ENCODE peak calls at places on chromosomes 4 and X, in seven cellular contexts. V is stimulated activated naive CD8-positive, alpha-beta T cell treated with anti-CD3 and anti-CD28 coated beads, Interleukin-15, Interleukin-2, amounts not matched to agents 100 U/mL and 50 U/mL, for 24 hours; H is fibroblast of lung; C is C1 segment of cervical spinal cord; K is cardiac fibroblast; A is COR-L47; X is CD4-positive, alpha-beta T cell. W is an unnamed sample.

GRCh38 chr4:55356991-55357461 is 11.0 kb downstream of the SRD5A3 start:
- DNase-seq in V (no peak), H (peak), C (no peak), K (peak), A (no peak), X (no peak), W (no peak)

GRCh38 chrX:80799616-80800015 is 10.1 kb downstream of the BRWD3 start:
- DNase-seq in V (no peak), H (no peak), C (no peak), K (no peak), A (no peak), X (no peak), W (no peak)

GRCh38 chrX:72025236-72025770 is 106.4 kb downstream of the RTL5 start:
- DNase-seq in V (no peak), H (no peak), C (no peak), K (no peak), A (no peak), X (no peak), W (no peak)

GRCh38 chrX:5474282-5474681 is 754.4 kb downstream of the NLGN4X start:
- DNase-seq in V (no peak), H (no peak), C (no peak), K (no peak), A (no peak), X (no peak), W (no peak)

GRCh38 chr4:133467290-133467947 is 318.3 kb downstream of the PCDH10 start:
- DNase-seq in V (no peak), H (no peak), C (no peak), K (no peak), A (no peak), X (no peak), W (no peak)

GRCh38 chrX:96387801-96388200 is 296.8 kb upstream of the DIAPH2 start:
- DNase-seq in V (no peak), H (no peak), C (no peak), K (no peak), A (no peak), X (no peak), W (no peak)

GRCh38 chr4:185318679-185319078 is 77.0 kb downstream of the LRP2BP start:
- DNase-seq in V (no peak), H (peak), C (no peak), K (peak), A (peak), X (no peak), W (no peak)

GRCh38 chr4:21802406-21802805 is 146.2 kb downstream of the KCNIP4 start:
- DNase-seq in V (no peak), H (peak), C (no peak), K (peak), A (no peak), X (no peak), W (no peak)

GRCh38 chr4:189792819-189793618 is 147.7 kb upstream of the FRG1 start:
- DNase-seq in V (peak), H (peak), C (peak), K (peak), A (peak), X (peak), W (peak)

GRCh38 chr4:141107927-141108326 is 25.3 kb downstream of the RNF150 start:
- DNase-seq in V (no peak), H (no peak), C (no peak), K (no peak), A (no peak), X (no peak), W (no peak)

GRCh38 chr4:165184220-165184619 is 23.1 kb upstream of the KLHL2 start:
- DNase-seq in V (no peak), H (no peak), C (no peak), K (no peak), A (no peak), X (no peak), W (no peak)

GRCh38 chr4:117965608-117966007 is 68.7 kb upstream of the NDST3 start:
- DNase-seq in V (no peak), H (no peak), C (no peak), K (no peak), A (no peak), X (no peak), W (peak)

GRCh38 chr4:54525602-54526001 is 132.2 kb upstream of the KIT start:
- DNase-seq in V (no peak), H (peak), C (no peak), K (peak), A (no peak), X (no peak), W (no peak)

GRCh38 chr4:101644516-101644915 is 146.0 kb upstream of the BANK1 start:
- DNase-seq in V (no peak), H (no peak), C (no peak), K (no peak), A (no peak), X (no peak), W (no peak)

GRCh38 chr4:67531349-67531748 is 14.0 kb downstream of the CENPC start:
- DNase-seq in V (no peak), H (no peak), C (no peak), K (no peak), A (peak), X (no peak), W (no peak)

GRCh38 chr4:108369035-108369655 is 200.4 kb upstream of the LEF1 start:
- DNase-seq in V (no peak), H (no peak), C (no peak), K (no peak), A (no peak), X (no peak), W (no peak)

GRCh38 chrX:38095971-38096529 is 89.7 kb downstream of the SYTL5 start:
- DNase-seq in V (no peak), H (peak), C (no peak), K (peak), A (no peak), X (no peak), W (no peak)

GRCh38 chr4:169268951-169269781 is 1.6 kb downstream of the SH3RF1 start:
- DNase-seq in V (no peak), H (peak), C (no peak), K (peak), A (no peak), X (no peak), W (peak)

GRCh38 chr4:152778656-152779512 is 646 bp downstream of the TIGD4 start:
- DNase-seq in V (peak), H (no peak), C (no peak), K (peak), A (no peak), X (peak), W (peak)

GRCh38 chr4:8180310-8181093 is 18.6 kb upstream of the SH3TC1 start:
- DNase-seq in V (no peak), H (no peak), C (no peak), K (no peak), A (no peak), X (no peak), W (no peak)

GRCh38 chr4:83234902-83235644 is 49.5 kb downstream of the COQ2 start:
- DNase-seq in V (no peak), H (no peak), C (no peak), K (no peak), A (no peak), X (no peak), W (no peak)

W was measured in left kidney.